ENCODE peak calls at places on chromosome 14, in nine cellular contexts. O, E, B, I, C, A, K, L and H are unnamed samples.

GRCh38 chr14:105275267-105275946 is 25.4 kb downstream of the BRF1 start:
- DNase-seq in L (peak), K (no peak), C (no peak), A (no peak), I (no peak), E (no peak), B (no peak), O (no peak), H (no peak)

GRCh38 chr14:105486974-105487448 is 325 bp downstream of the CRIP1 start:
- DNase-seq in O (peak), C (no peak), A (no peak), L (no peak), K (peak), E (peak), B (no peak), I (no peak), H (no peak)

GRCh38 chr14:44369401-44370123 is 137.5 kb downstream of the FSCB start:
- DNase-seq in K (no peak), E (no peak), C (no peak), L (no peak), A (no peak), I (no peak), O (no peak), B (no peak), H (no peak)

GRCh38 chr14:91029451-91030217 is 30.8 kb downstream of the RPS6KA5 start:
- DNase-seq in L (no peak), E (no peak), I (no peak), B (no peak), A (no peak), O (no peak), K (no peak), C (no peak), H (no peak)

GRCh38 chr14:38342803-38343202 is 86.9 kb upstream of the CLEC14A start:
- DNase-seq in K (no peak), I (no peak), C (no peak), E (no peak), O (no peak), B (no peak), L (peak), A (no peak), H (no peak)

GRCh38 chr14:20632448-20632830 is 9.1 kb downstream of the OR6S1 start:
- DNase-seq in O (peak), E (no peak), A (no peak), B (no peak), C (no peak), I (peak), K (no peak), L (no peak), H (no peak)

GRCh38 chr14:99348816-99349609 is 77.0 kb upstream of the BCL11B start:
- DNase-seq in E (no peak), B (no peak), L (peak), C (no peak), I (no peak), O (no peak), A (no peak), K (no peak), H (no peak)

GRCh38 chr14:99242816-99243795 is 28.9 kb downstream of the BCL11B start:
- DNase-seq in A (no peak), K (no peak), C (no peak), E (no peak), L (no peak), O (no peak), I (no peak), B (no peak), H (no peak)